ENCODE peak calls at places on chromosomes 16 and 17, in nine cellular contexts. K is glutamatergic neuron; X is amniotic stem cell; I is stimulated activated naive CD8-positive, alpha-beta T cell treated with anti-CD3 and anti-CD28 coated beads, Interleukin-15, amount 100 ng/mL, for 72 hours; Y is NCI-H774; M is GM13976; J is activated CD4-positive, alpha-beta T cell treated with anti-CD3 and anti-CD28 coated beads, Interleukin-2, amount 50 U/mL, for 1 hour; F is head of caudate nucleus; D is AG04450. Q is an unnamed sample.

GRCh38 chr16:70419384-70420327 is 19.2 kb downstream of the ST3GAL2 start:
- DNase-seq in K (no peak), X (no peak), I (no peak), Y (no peak), M (no peak), J (no peak), F (no peak), D (no peak), Q (no peak)

GRCh38 chr17:79705674-79706073 is 25.1 kb upstream of the ENPP7 start:
- DNase-seq in K (no peak), X (no peak), I (no peak), Y (no peak), M (no peak), J (no peak), F (no peak), D (no peak), Q (no peak)

GRCh38 chr17:14337596-14338079 is 36.8 kb downstream of the HS3ST3B1 start:
- DNase-seq in K (no peak), X (no peak), I (peak), Y (no peak), M (peak), J (no peak), F (no peak), D (no peak), Q (peak)

GRCh38 chr16:10972956-10973464 is 28.6 kb downstream of the CLEC16A start:
- DNase-seq in K (no peak), X (no peak), I (no peak), Y (no peak), M (no peak), J (no peak), F (no peak), D (no peak), Q (no peak)

GRCh38 chr16:64864232-64864803 is 257.5 kb downstream of the CDH11 start:
- DNase-seq in K (no peak), X (peak), I (no peak), Y (no peak), M (no peak), J (no peak), F (no peak), D (peak), Q (no peak)

GRCh38 chr17:9890124-9890523 is 14.9 kb downstream of the RCVRN start:
- DNase-seq in K (peak), X (no peak), I (peak), Y (no peak), M (peak), J (no peak), F (no peak), D (no peak), Q (no peak)

GRCh38 chr16:10521681-10522274 is 58.6 kb downstream of the EMP2 start:
- DNase-seq in K (peak), X (peak), I (peak), Y (peak), M (peak), J (peak), F (peak), D (peak), Q (peak)

GRCh38 chr17:65662166-65662565 is 100.7 kb upstream of the AXIN2 start:
- DNase-seq in K (no peak), X (no peak), I (no peak), Y (no peak), M (no peak), J (no peak), F (no peak), D (no peak), Q (no peak)

GRCh38 chr17:42706732-42707131 is 24.4 kb downstream of the CNTNAP1 start:
- DNase-seq in K (no peak), X (no peak), I (peak), Y (no peak), M (no peak), J (peak), F (no peak), D (no peak), Q (no peak)

GRCh38 chr16:9823510-9823909 is 358.7 kb downstream of the GRIN2A start:
- DNase-seq in K (no peak), X (no peak), I (no peak), Y (no peak), M (no peak), J (no peak), F (no peak), D (no peak), Q (no peak)

GRCh38 chr17:81651692-81652091 is 4.7 kb downstream of the PDE6G start:
- DNase-seq in K (no peak), X (peak), I (no peak), Y (no peak), M (no peak), J (no peak), F (no peak), D (peak), Q (no peak)

GRCh38 chr16:84827131-84827574 is 7.4 kb downstream of the CRISPLD2 start:
- DNase-seq in K (peak), X (no peak), I (no peak), Y (no peak), M (no peak), J (no peak), F (no peak), D (no peak), Q (no peak)

GRCh38 chr17:8745586-8746500 is 1.2 kb upstream of the CCDC42 start:
- DNase-seq in K (peak), X (no peak), I (peak), Y (peak), M (peak), J (peak), F (peak), D (peak), Q (peak)

GRCh38 chr17:20206068-20206467 is 196.9 kb downstream of the SPECC1 start:
- DNase-seq in K (no peak), X (no peak), I (peak), Y (no peak), M (no peak), J (no peak), F (no peak), D (no peak), Q (no peak)

GRCh38 chr17:58278661-58279015 is 2.1 kb downstream of the MPO start:
- DNase-seq in K (no peak), X (no peak), I (no peak), Y (no peak), M (peak), J (no peak), F (no peak), D (no peak), Q (no peak)

GRCh38 chr16:12646490-12647274 is 157.0 kb downstream of the CPPED1 start:
- DNase-seq in K (no peak), X (no peak), I (peak), Y (no peak), M (no peak), J (no peak), F (peak), D (no peak), Q (peak)

GRCh38 chr16:49485663-49486062 is 112.1 kb downstream of the C16orf78 start:
- DNase-seq in K (peak), X (no peak), I (no peak), Y (no peak), M (no peak), J (no peak), F (no peak), D (no peak), Q (no peak)

GRCh38 chr17:10292057-10292931 is 80.5 kb downstream of the MYH13 start:
- DNase-seq in K (no peak), X (no peak), I (peak), Y (no peak), M (peak), J (no peak), F (no peak), D (no peak), Q (peak)

GRCh38 chr16:79980650-79981521 is 380.3 kb upstream of the MAF start:
- DNase-seq in K (no peak), X (no peak), I (no peak), Y (no peak), M (no peak), J (no peak), F (peak), D (no peak), Q (no peak)

GRCh38 chr17:50117202-50118040 is 12.5 kb downstream of the SAMD14 start:
- DNase-seq in K (peak), X (no peak), I (peak), Y (peak), M (peak), J (peak), F (no peak), D (no peak), Q (peak)

GRCh38 chr16:86737083-86737482 is 158.7 kb downstream of the FOXL1 start:
- DNase-seq in K (peak), X (no peak), I (no peak), Y (no peak), M (no peak), J (no peak), F (no peak), D (no peak), Q (no peak)

GRCh38 chr17:30413109-30413508 is 34.4 kb downstream of the CPD start:
- DNase-seq in K (no peak), X (no peak), I (no peak), Y (no peak), M (no peak), J (no peak), F (no peak), D (no peak), Q (no peak)

GRCh38 chr16:2054543-2055245 is 6.9 kb downstream of the TSC2 start:
- DNase-seq in K (no peak), X (no peak), I (no peak), Y (peak), M (no peak), J (no peak), F (no peak), D (no peak), Q (no peak)

GRCh38 chr16:65268331-65268730 is 146.5 kb upstream of the CDH11 start:
- DNase-seq in K (no peak), X (peak), I (no peak), Y (no peak), M (no peak), J (no peak), F (no peak), D (no peak), Q (no peak)

GRCh38 chr16:1042076-1042744 is 30.3 kb upstream of the SSTR5 start:
- DNase-seq in K (no peak), X (no peak), I (no peak), Y (no peak), M (no peak), J (no peak), F (no peak), D (no peak), Q (no peak)

GRCh38 chr17:78661092-78661770 is 84.0 kb upstream of the DNAH17 start:
- DNase-seq in K (no peak), X (no peak), I (no peak), Y (no peak), M (no peak), J (no peak), F (no peak), D (no peak), Q (no peak)

GRCh38 chr16:23082161-23082788 is 67.0 kb downstream of the USP31 start:
- DNase-seq in K (no peak), X (no peak), I (no peak), Y (no peak), M (no peak), J (no peak), F (no peak), D (no peak), Q (no peak)

GRCh38 chr16:54501797-54502196 is 215.2 kb upstream of the IRX3 start:
- DNase-seq in K (no peak), X (no peak), I (no peak), Y (no peak), M (no peak), J (no peak), F (no peak), D (no peak), Q (no peak)

GRCh38 chr16:66904846-66905632 is 13.6 kb downstream of the CDH16 start:
- DNase-seq in K (no peak), X (no peak), I (no peak), Y (no peak), M (no peak), J (no peak), F (no peak), D (no peak), Q (no peak)

GRCh38 chr17:4161179-4161559 is 18.2 kb downstream of the CYB5D2 start:
- DNase-seq in K (no peak), X (peak), I (no peak), Y (no peak), M (no peak), J (no peak), F (no peak), D (peak), Q (no peak)

GRCh38 chr17:44362056-44362355 is 1.6 kb downstream of the FAM171A2 start:
- DNase-seq in K (no peak), X (no peak), I (no peak), Y (no peak), M (no peak), J (no peak), F (no peak), D (no peak), Q (no peak)

GRCh38 chr16:81429045-81429521 is 15.5 kb upstream of the CMIP start:
- DNase-seq in K (peak), X (no peak), I (no peak), Y (no peak), M (no peak), J (no peak), F (no peak), D (no peak), Q (no peak)

GRCh38 chr16:81655474-81656162 is 123.5 kb upstream of the PLCG2 start:
- DNase-seq in K (no peak), X (no peak), I (no peak), Y (no peak), M (no peak), J (no peak), F (no peak), D (no peak), Q (no peak)

GRCh38 chr16:48899500-48899899 is 289.5 kb upstream of the N4BP1 start:
- DNase-seq in K (no peak), X (no peak), I (no peak), Y (no peak), M (no peak), J (no peak), F (no peak), D (no peak), Q (no peak)